ENCODE peak calls at places on chromosomes 16 and 17, in nine cellular contexts. O is Caki2, I is caudate nucleus, K is heart right ventricle, M is ELF-1, E is MV-4-11, C is activated gamma-delta T cell treated with Interleukin-2 at 50 U/mL for 16 hours, J is osteocyte, B is WTC11. A is an unnamed sample.

GRCh38 chr16:154223-155030 is 2.0 kb downstream of the HBZ start:
- DNase-seq in K (no peak), M (no peak), C (no peak), B (no peak), I (no peak), E (no peak), J (no peak), O (no peak), A (no peak)

GRCh38 chr17:75412455-75413317 is 7.2 kb upstream of the GRB2 start:
- DNase-seq in B (peak), E (peak), O (peak), K (peak), M (peak), J (no peak), I (no peak), C (peak), A (no peak)

GRCh38 chr17:27927781-27928180 is 34.6 kb upstream of the LYRM9 start:
- DNase-seq in B (no peak), E (no peak), J (no peak), C (no peak), O (no peak), M (no peak), I (no peak), K (no peak), A (no peak)

GRCh38 chr16:86414991-86415740 is 95.2 kb upstream of the FOXF1 start:
- DNase-seq in K (no peak), M (no peak), O (no peak), C (no peak), B (no peak), J (no peak), E (no peak), I (no peak), A (no peak)

GRCh38 chr16:18816286-18816685 is 14.9 kb upstream of the ARL6IP1 start:
- DNase-seq in B (no peak), J (no peak), C (no peak), K (no peak), E (no peak), I (no peak), M (no peak), O (no peak), A (no peak)

GRCh38 chr17:42023524-42024349 is 3.8 kb downstream of the NKIRAS2 start:
- DNase-seq in B (no peak), K (peak), J (no peak), C (no peak), O (no peak), E (peak), M (no peak), I (no peak), A (no peak)

GRCh38 chr17:15432807-15433547 is 34.4 kb downstream of the CDRT4 start:
- DNase-seq in M (no peak), K (no peak), C (no peak), I (no peak), B (no peak), E (no peak), J (no peak), O (no peak), A (no peak)

GRCh38 chr16:3902731-3903130 is 22.2 kb upstream of the CREBBP start:
- DNase-seq in I (no peak), C (no peak), K (no peak), M (no peak), O (no peak), B (no peak), J (no peak), E (no peak), A (no peak)

GRCh38 chr16:86676216-86676800 is 98.0 kb downstream of the FOXL1 start:
- DNase-seq in C (no peak), K (no peak), B (no peak), M (peak), J (no peak), O (peak), I (no peak), E (no peak), A (no peak)

GRCh38 chr16:17173134-17173729 is 297.5 kb downstream of the XYLT1 start:
- DNase-seq in K (no peak), M (no peak), I (no peak), E (peak), B (no peak), O (no peak), C (peak), J (no peak), A (no peak)

GRCh38 chr17:59668816-59669215 is 38.4 kb downstream of the PTRH2 start:
- DNase-seq in O (peak), M (no peak), C (no peak), K (no peak), E (peak), J (no peak), B (no peak), I (no peak), A (no peak)

GRCh38 chr17:78748730-78749317 is 33.2 kb downstream of the CYTH1 start:
- DNase-seq in E (peak), J (no peak), B (no peak), O (no peak), I (no peak), K (peak), C (peak), M (no peak), A (no peak)

GRCh38 chr16:69329369-69330285 is 761 bp downstream of the PDF start:
- DNase-seq in B (peak), E (no peak), I (no peak), K (peak), O (no peak), C (peak), M (no peak), J (no peak), A (no peak)

GRCh38 chr16:87227651-87228015 is 89.6 kb downstream of the C16orf95 start:
- DNase-seq in C (no peak), I (no peak), K (peak), J (no peak), B (no peak), E (no peak), M (no peak), O (no peak), A (no peak)

GRCh38 chr17:6853764-6854442 is 22.4 kb upstream of the TEKT1 start:
- DNase-seq in C (no peak), E (no peak), J (no peak), O (peak), I (no peak), B (peak), M (peak), K (no peak), A (peak)

GRCh38 chr17:18033442-18034099 is 5.4 kb downstream of the ATPAF2 start:
- DNase-seq in E (peak), I (no peak), C (peak), B (no peak), O (peak), J (no peak), K (no peak), M (peak), A (peak)

GRCh38 chr16:72400257-72401078 is 228.5 kb upstream of the PMFBP1 start:
- DNase-seq in C (no peak), O (peak), E (peak), K (no peak), I (peak), B (peak), J (no peak), M (peak), A (peak)

GRCh38 chr16:86965840-86966239 is 351.4 kb downstream of the C16orf95 start:
- DNase-seq in O (no peak), B (no peak), I (no peak), M (no peak), E (no peak), K (no peak), J (no peak), C (no peak), A (no peak)

GRCh38 chr16:11087691-11088431 is 143.5 kb downstream of the CLEC16A start:
- DNase-seq in M (peak), I (no peak), E (no peak), C (no peak), O (no peak), K (no peak), J (no peak), B (peak), A (no peak)

GRCh38 chr16:54285414-54286066 is 1.0 kb downstream of the IRX3 start:
- DNase-seq in E (peak), J (no peak), O (peak), I (no peak), C (no peak), K (peak), B (peak), M (peak), A (no peak)

GRCh38 chr17:73841431-73842060 is 197.3 kb upstream of the SDK2 start:
- DNase-seq in B (peak), E (peak), I (no peak), K (no peak), C (no peak), M (peak), J (no peak), O (no peak), A (peak)

GRCh38 chr17:67132366-67132765 is 88.0 kb downstream of the CACNG1 start:
- DNase-seq in B (no peak), C (no peak), E (no peak), J (no peak), M (no peak), I (no peak), K (no peak), O (no peak), A (no peak)

GRCh38 chr16:88611220-88611821 is 27.1 kb upstream of the IL17C start:
- DNase-seq in J (no peak), O (no peak), C (no peak), B (peak), I (no peak), E (no peak), M (peak), K (no peak), A (no peak)

A was measured in NT2/D1.